ENCODE peak calls at places on chromosomes 16 and 17, in six cellular contexts. L is NCI-H1092, H is HEK293T, P is mucosa of gallbladder, T is activated T-cell treated with anti-CD3 and anti-CD28 coated beads for 48 hours, V is H54. W is an unnamed sample.

GRCh38 chr17:28394717-28395116 is 11.3 kb downstream of the SLC46A1 start:
- DNase-seq in L (no peak), H (no peak), P (no peak), T (no peak), V (no peak), W (no peak)

GRCh38 chr17:42005128-42005527 is 12.1 kb downstream of the DNAJC7 start:
- DNase-seq in L (no peak), H (no peak), P (no peak), T (no peak), V (no peak), W (no peak)

GRCh38 chr16:84177740-84178070 is 9.2 kb downstream of the TAF1C start:
- DNase-seq in L (no peak), H (no peak), P (no peak), T (no peak), V (no peak), W (no peak)

GRCh38 chr16:30786115-30786935 is 680 bp downstream of the ZNF629 start:
- DNase-seq in L (peak), H (peak), P (no peak), T (no peak), V (peak), W (peak)

GRCh38 chr16:85448557-85449194 is 164.4 kb upstream of the GSE1 start:
- DNase-seq in L (peak), H (no peak), P (no peak), T (no peak), V (no peak), W (no peak)

GRCh38 chr17:80364091-80364691 is 50.8 kb upstream of the ENDOV start:
- DNase-seq in L (no peak), H (peak), P (no peak), T (no peak), V (peak), W (no peak)

GRCh38 chr16:31505483-31505882 is 2.7 kb downstream of the RUSF1 start:
- DNase-seq in L (no peak), H (no peak), P (no peak), T (no peak), V (no peak), W (no peak)

GRCh38 chr17:1147664-1148063 is 32.1 kb downstream of the ABR start:
- DNase-seq in L (peak), H (peak), P (peak), T (no peak), V (peak), W (no peak)

GRCh38 chr16:56611281-56611833 is 3.0 kb downstream of the MT2A start:
- DNase-seq in L (no peak), H (no peak), P (no peak), T (no peak), V (no peak), W (no peak)

GRCh38 chr16:29906520-29907244 is 6.4 kb downstream of the ASPHD1 start:
- DNase-seq in L (no peak), H (no peak), P (no peak), T (no peak), V (no peak), W (no peak)

GRCh38 chr16:69522732-69523404 is 42.9 kb upstream of the NFAT5 start:
- DNase-seq in L (no peak), H (peak), P (no peak), T (no peak), V (no peak), W (peak)

GRCh38 chr17:4480929-4481898 is 17.5 kb upstream of the SPNS2 start:
- DNase-seq in L (no peak), H (no peak), P (peak), T (no peak), V (no peak), W (no peak)

GRCh38 chr16:14350626-14351025 is 279.4 kb downstream of the PARN start:
- DNase-seq in L (no peak), H (no peak), P (no peak), T (no peak), V (no peak), W (no peak)